ENCODE peak calls at places on chromosomes 5 and 9, in seven cellular contexts. A, N, D, U, S, Q and B are unnamed samples.

GRCh38 chr9:74609671-74610416 is 112.7 kb downstream of the RORB start:
- DNase-seq in A (no peak), N (no peak), D (no peak), U (no peak), S (no peak), Q (no peak), B (no peak)

GRCh38 chr5:172918421-172919371 is 40.5 kb upstream of the RPL26L1 start:
- DNase-seq in A (no peak), N (no peak), D (no peak), U (no peak), S (no peak), Q (no peak), B (no peak)

GRCh38 chr9:107991581-107991980 is 502.0 kb upstream of the KLF4 start:
- DNase-seq in A (no peak), N (no peak), D (no peak), U (no peak), S (no peak), Q (no peak), B (no peak)

GRCh38 chr9:126057869-126058467 is 268.7 kb upstream of the MVB12B start:
- DNase-seq in A (no peak), N (no peak), D (no peak), U (no peak), S (no peak), Q (no peak), B (no peak)

GRCh38 chr5:149962040-149962439 is 1.5 kb downstream of the SLC26A2 start:
- DNase-seq in A (peak; percentile 53), N (no peak), D (no peak), U (no peak), S (no peak), Q (peak; percentile 64), B (peak; percentile 17)

GRCh38 chr9:31394040-31394473 is 990.4 kb upstream of the ACO1 start:
- DNase-seq in A (peak; percentile 14), N (no peak), D (no peak), U (no peak), S (no peak), Q (peak; percentile 63), B (peak; percentile 10)

GRCh38 chr5:137415231-137415681 is 83.9 kb downstream of the SPOCK1 start:
- DNase-seq in A (no peak), N (no peak), D (no peak), U (no peak), S (no peak), Q (peak; percentile 11), B (no peak)

GRCh38 chr9:114225534-114226288 is 70.4 kb downstream of the COL27A1 start:
- DNase-seq in A (no peak), N (no peak), D (no peak), U (no peak), S (no peak), Q (peak; percentile 65), B (no peak)

GRCh38 chr5:128470663-128471062 is 67.4 kb downstream of the FBN2 start:
- DNase-seq in A (peak; percentile 45), N (no peak), D (no peak), U (no peak), S (no peak), Q (no peak), B (no peak)

GRCh38 chr5:5658226-5658625 is 235.7 kb downstream of the ICE1 start:
- DNase-seq in A (peak; percentile 20), N (no peak), D (peak; percentile 81), U (no peak), S (no peak), Q (no peak), B (no peak)

GRCh38 chr9:32430720-32431119 is 46.3 kb downstream of the ACO1 start:
- DNase-seq in A (peak; percentile 12), N (no peak), D (no peak), U (no peak), S (no peak), Q (peak; percentile 73), B (no peak)
- H3K4me3 ChIP-seq in A (no peak overlapping the region), N (no peak overlapping the region), D (no peak overlapping the region), U (no peak overlapping the region), S (no peak overlapping the region), Q (peak overlapping the region; percentile 43), B (no peak overlapping the region)

GRCh38 chr5:31075981-31076380 is 117.5 kb upstream of the CDH6 start:
- DNase-seq in A (no peak), N (no peak), D (no peak), U (no peak), S (no peak), Q (no peak), B (no peak)
- H3K4me3 ChIP-seq in A (no peak overlapping the region), N (no peak overlapping the region), D (no peak overlapping the region), U (no peak overlapping the region), S (no peak overlapping the region), Q (no peak overlapping the region), B (no peak overlapping the region)

DNA sequence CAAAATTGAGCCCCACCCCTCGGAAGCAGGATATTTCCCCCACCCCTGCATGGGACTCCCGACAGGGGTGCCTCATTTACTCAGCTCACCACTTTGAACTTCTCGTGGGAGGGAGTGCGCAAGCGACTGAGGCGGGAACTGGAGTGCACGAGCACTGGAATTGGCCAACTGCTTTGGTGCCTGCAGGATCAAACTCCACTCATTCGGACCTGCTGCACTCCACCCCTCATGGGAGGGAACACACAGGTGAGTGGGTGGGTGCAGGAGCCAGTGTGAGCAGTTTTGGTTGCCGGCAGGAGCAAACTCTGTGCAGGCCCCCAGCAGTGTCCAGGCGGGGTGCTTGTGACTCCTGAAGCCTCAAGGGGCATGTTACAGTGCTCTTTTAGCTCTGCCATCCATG is 301.2 kb downstream of the TUSC1 start:
- DNase-seq in A (no peak), N (no peak), D (no peak), U (no peak), S (no peak), Q (no peak), B (no peak)
- H3K4me3 ChIP-seq in A (no peak overlapping the region), N (no peak overlapping the region), D (no peak overlapping the region), U (no peak overlapping the region), S (no peak overlapping the region), Q (no peak overlapping the region), B (no peak overlapping the region)

DNA sequence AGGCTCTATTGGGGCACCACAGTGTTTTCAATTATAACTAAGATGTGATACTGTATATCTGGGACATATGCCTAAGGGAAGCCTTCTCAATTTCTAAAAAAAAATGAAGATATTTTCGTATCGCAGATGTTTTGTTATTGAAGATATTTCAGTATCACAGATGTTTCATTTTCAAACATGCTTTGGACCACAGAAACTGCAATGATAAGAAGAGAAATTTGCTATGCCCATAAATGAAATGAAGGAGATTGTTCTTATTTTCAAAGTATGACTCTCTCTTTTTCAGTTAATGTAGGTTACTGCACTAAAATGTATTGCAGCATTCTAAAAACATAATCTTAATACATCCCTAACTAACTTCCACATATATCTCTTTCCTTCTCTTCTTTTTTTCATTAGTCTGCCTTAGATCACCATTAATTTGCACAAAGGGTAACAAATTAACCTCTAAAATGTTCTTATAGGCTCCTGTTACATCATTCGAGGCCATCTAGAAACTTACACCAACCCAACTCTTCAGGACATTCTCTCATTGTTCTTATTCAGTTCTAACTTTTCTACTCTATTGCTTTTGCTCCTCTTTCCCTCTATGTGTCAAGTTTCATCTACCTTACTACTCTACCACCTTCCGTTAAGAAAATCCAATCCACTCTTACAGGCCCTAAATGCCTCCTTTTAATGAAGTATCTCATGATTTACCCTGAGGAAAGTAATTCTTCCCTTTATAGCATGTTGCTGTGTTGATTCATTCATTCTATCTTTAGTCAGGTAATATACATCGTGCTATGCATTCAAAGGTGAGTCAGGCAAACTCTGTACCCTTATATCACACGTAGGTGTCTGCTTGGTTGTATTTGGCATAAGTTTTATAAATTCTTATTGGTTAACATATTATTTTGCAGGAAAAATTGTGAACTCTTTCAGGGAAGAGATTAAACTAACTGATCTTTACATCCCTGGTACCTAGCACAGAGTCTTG is 70.5 kb downstream of the ST8SIA4 start:
- DNase-seq in A (no peak), N (no peak), D (no peak), U (no peak), S (no peak), Q (no peak), B (no peak)
- H3K4me3 ChIP-seq in A (no peak overlapping the region), N (no peak overlapping the region), D (no peak overlapping the region), U (peak overlapping the region; percentile 1), S (no peak overlapping the region), Q (no peak overlapping the region), B (no peak overlapping the region)

GRCh38 chr5:15431923-15432322 is 68.1 kb upstream of the FBXL7 start:
- DNase-seq in A (no peak), N (no peak), D (no peak), U (no peak), S (no peak), Q (peak; percentile 47), B (no peak)
- H3K4me3 ChIP-seq in A (no peak overlapping the region), N (no peak overlapping the region), D (no peak overlapping the region), U (no peak overlapping the region), S (no peak overlapping the region), Q (no peak overlapping the region), B (no peak overlapping the region)

DNA sequence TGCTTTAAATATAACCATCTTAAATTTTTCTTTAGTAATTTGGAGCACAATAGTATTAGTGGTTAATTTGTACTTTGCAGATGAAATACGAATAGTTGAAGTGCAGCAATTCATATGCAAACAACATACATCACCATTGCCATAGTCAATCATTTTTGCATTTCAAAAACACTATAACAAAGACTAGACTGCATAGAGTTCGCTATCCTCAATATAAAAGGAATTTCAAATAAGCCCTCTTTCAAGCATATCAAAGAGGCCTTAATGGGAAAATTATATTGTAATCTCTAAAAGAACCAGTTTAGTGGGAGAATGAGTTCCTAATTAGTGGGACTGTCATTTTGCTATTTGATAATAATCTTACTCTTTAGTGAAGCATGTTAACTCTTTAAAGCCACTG is 2302.2 kb upstream of the C9orf72 start:
- DNase-seq in A (no peak), N (no peak), D (no peak), U (no peak), S (no peak), Q (no peak), B (no peak)
- H3K4me3 ChIP-seq in A (no peak overlapping the region), N (no peak overlapping the region), D (no peak overlapping the region), U (no peak overlapping the region), S (no peak overlapping the region), Q (no peak overlapping the region), B (no peak overlapping the region)

DNA sequence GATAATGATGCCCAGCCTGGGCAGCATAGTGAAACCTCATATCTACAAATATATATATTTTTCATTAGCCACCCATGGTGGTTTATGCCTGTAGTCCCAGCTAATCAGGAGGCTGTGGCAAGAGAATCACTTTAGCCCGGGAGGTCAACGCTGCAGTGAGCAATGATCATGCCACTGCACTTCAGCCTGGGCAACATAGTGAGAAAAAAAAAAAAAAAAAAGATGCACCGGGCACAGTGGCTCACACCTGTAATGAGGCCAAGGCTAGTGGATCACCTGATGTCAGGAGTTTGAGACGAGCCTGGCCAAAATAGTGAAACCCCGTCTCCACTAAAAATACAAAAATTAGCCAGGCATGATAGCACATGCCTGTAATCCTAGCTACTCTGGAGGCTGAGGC is 50.2 kb upstream of the ADRA1B start:
- DNase-seq in A (no peak), N (no peak), D (no peak), U (no peak), S (no peak), Q (no peak), B (no peak)
- H3K4me3 ChIP-seq in A (no peak overlapping the region), N (no peak overlapping the region), D (no peak overlapping the region), U (no peak overlapping the region), S (no peak overlapping the region), Q (no peak overlapping the region), B (no peak overlapping the region)